ENCODE peak calls at places on chromosomes 12 and 14, in four cellular contexts. One of them, this sample, is unnamed.

GRCh38 chr12:30533518-30533917 is 162.2 kb downstream of the IPO8 start:
- DNase-seq in activated CD4-positive, alpha-beta T cell treated with anti-CD3 and anti-CD28 coated beads for 24 hours: no peak
- DNase-seq in Jurkat, Clone E6-1: no peak
- DNase-seq in astrocyte of the spinal cord: no peak
- DNase-seq in this sample: no peak

GRCh38 chr12:126891789-126892188 is 1375.2 kb upstream of the TMEM132C start:
- DNase-seq in Jurkat, Clone E6-1: no peak
- DNase-seq in astrocyte of the spinal cord: no peak
- DNase-seq in activated CD4-positive, alpha-beta T cell treated with anti-CD3 and anti-CD28 coated beads for 24 hours: no peak
- DNase-seq in this sample: no peak

GRCh38 chr12:115474525-115475353 is 790.8 kb upstream of the TBX3 start:
- DNase-seq in activated CD4-positive, alpha-beta T cell treated with anti-CD3 and anti-CD28 coated beads for 24 hours: no peak
- DNase-seq in astrocyte of the spinal cord: no peak
- DNase-seq in Jurkat, Clone E6-1: no peak
- DNase-seq in this sample: no peak

GRCh38 chr12:84362552-84362897 is 550.1 kb downstream of the SLC6A15 start:
- DNase-seq in astrocyte of the spinal cord: no peak
- DNase-seq in activated CD4-positive, alpha-beta T cell treated with anti-CD3 and anti-CD28 coated beads for 24 hours: no peak
- DNase-seq in Jurkat, Clone E6-1: no peak
- DNase-seq in this sample: no peak

GRCh38 chr12:124695861-124696260 is 128.4 kb upstream of the NCOR2 start:
- DNase-seq in astrocyte of the spinal cord: no peak
- DNase-seq in Jurkat, Clone E6-1: no peak
- DNase-seq in activated CD4-positive, alpha-beta T cell treated with anti-CD3 and anti-CD28 coated beads for 24 hours: no peak
- DNase-seq in this sample: no peak

GRCh38 chr14:95291859-95292542 is 27.7 kb downstream of the CLMN start:
- DNase-seq in activated CD4-positive, alpha-beta T cell treated with anti-CD3 and anti-CD28 coated beads for 24 hours: no peak
- DNase-seq in astrocyte of the spinal cord: peak; percentile 73
- DNase-seq in Jurkat, Clone E6-1: no peak
- DNase-seq in this sample: peak; percentile 88

GRCh38 chr12:82910246-82910893 is 223.7 kb downstream of the TMTC2 start:
- DNase-seq in Jurkat, Clone E6-1: no peak
- DNase-seq in activated CD4-positive, alpha-beta T cell treated with anti-CD3 and anti-CD28 coated beads for 24 hours: no peak
- DNase-seq in astrocyte of the spinal cord: no peak
- DNase-seq in this sample: no peak

GRCh38 chr14:29222671-29223268 is 456.2 kb downstream of the FOXG1 start:
- DNase-seq in Jurkat, Clone E6-1: peak; percentile 19
- DNase-seq in astrocyte of the spinal cord: peak; percentile 73
- DNase-seq in activated CD4-positive, alpha-beta T cell treated with anti-CD3 and anti-CD28 coated beads for 24 hours: no peak
- DNase-seq in this sample: no peak

GRCh38 chr14:35147186-35147585 is 24.8 kb downstream of the PRORP start:
- DNase-seq in activated CD4-positive, alpha-beta T cell treated with anti-CD3 and anti-CD28 coated beads for 24 hours: no peak
- DNase-seq in Jurkat, Clone E6-1: no peak
- DNase-seq in astrocyte of the spinal cord: no peak
- DNase-seq in this sample: no peak

GRCh38 chr12:72089678-72090077 is 151.0 kb downstream of the TPH2 start:
- DNase-seq in activated CD4-positive, alpha-beta T cell treated with anti-CD3 and anti-CD28 coated beads for 24 hours: no peak
- DNase-seq in astrocyte of the spinal cord: no peak
- DNase-seq in Jurkat, Clone E6-1: no peak
- DNase-seq in this sample: no peak

GRCh38 chr14:36423430-36423829 is 96.6 kb downstream of the NKX2-1 start:
- DNase-seq in astrocyte of the spinal cord: no peak
- DNase-seq in activated CD4-positive, alpha-beta T cell treated with anti-CD3 and anti-CD28 coated beads for 24 hours: no peak
- DNase-seq in Jurkat, Clone E6-1: no peak
- DNase-seq in this sample: no peak

GRCh38 chr12:13084898-13085640 is 18.4 kb downstream of the GSG1 start:
- DNase-seq in astrocyte of the spinal cord: no peak
- DNase-seq in activated CD4-positive, alpha-beta T cell treated with anti-CD3 and anti-CD28 coated beads for 24 hours: no peak
- DNase-seq in Jurkat, Clone E6-1: no peak
- DNase-seq in this sample: no peak

GRCh38 chr12:7217475-7218069 is 28.1 kb downstream of the PEX5 start:
- DNase-seq in astrocyte of the spinal cord: no peak
- DNase-seq in Jurkat, Clone E6-1: no peak
- DNase-seq in activated CD4-positive, alpha-beta T cell treated with anti-CD3 and anti-CD28 coated beads for 24 hours: no peak
- DNase-seq in this sample: no peak

GRCh38 chr12:2679816-2680675 is 114.7 kb upstream of the FKBP4 start:
- DNase-seq in Jurkat, Clone E6-1: no peak
- DNase-seq in astrocyte of the spinal cord: no peak
- DNase-seq in activated CD4-positive, alpha-beta T cell treated with anti-CD3 and anti-CD28 coated beads for 24 hours: no peak
- DNase-seq in this sample: no peak

GRCh38 chr12:26187429-26187828 is 7.9 kb upstream of the SSPN start:
- DNase-seq in astrocyte of the spinal cord: no peak
- DNase-seq in Jurkat, Clone E6-1: no peak
- DNase-seq in activated CD4-positive, alpha-beta T cell treated with anti-CD3 and anti-CD28 coated beads for 24 hours: no peak
- DNase-seq in this sample: no peak

GRCh38 chr12:67019070-67019469 is 250.1 kb upstream of the CAND1 start:
- DNase-seq in activated CD4-positive, alpha-beta T cell treated with anti-CD3 and anti-CD28 coated beads for 24 hours: no peak
- DNase-seq in Jurkat, Clone E6-1: no peak
- DNase-seq in astrocyte of the spinal cord: peak; percentile 23
- DNase-seq in this sample: no peak

GRCh38 chr14:68679746-68680467 is 113.0 kb downstream of the ZFP36L1 start:
- DNase-seq in astrocyte of the spinal cord: no peak
- DNase-seq in Jurkat, Clone E6-1: no peak
- DNase-seq in activated CD4-positive, alpha-beta T cell treated with anti-CD3 and anti-CD28 coated beads for 24 hours: no peak
- DNase-seq in this sample: no peak

GRCh38 chr14:72759670-72760069 is 134.2 kb downstream of the DPF3 start:
- DNase-seq in Jurkat, Clone E6-1: no peak
- DNase-seq in activated CD4-positive, alpha-beta T cell treated with anti-CD3 and anti-CD28 coated beads for 24 hours: no peak
- DNase-seq in astrocyte of the spinal cord: no peak
- DNase-seq in this sample: no peak

GRCh38 chr14:100131181-100131580 is 28.3 kb downstream of the DEGS2 start:
- DNase-seq in astrocyte of the spinal cord: no peak
- DNase-seq in Jurkat, Clone E6-1: no peak
- DNase-seq in activated CD4-positive, alpha-beta T cell treated with anti-CD3 and anti-CD28 coated beads for 24 hours: no peak
- DNase-seq in this sample: no peak

GRCh38 chr14:84080961-84081360 is 1449.0 kb upstream of the FLRT2 start:
- DNase-seq in activated CD4-positive, alpha-beta T cell treated with anti-CD3 and anti-CD28 coated beads for 24 hours: no peak
- DNase-seq in astrocyte of the spinal cord: no peak
- DNase-seq in Jurkat, Clone E6-1: no peak
- DNase-seq in this sample: no peak

GRCh38 chr14:74038015-74038859 is 19.1 kb downstream of the BBOF1 start:
- DNase-seq in Jurkat, Clone E6-1: peak; percentile 66
- DNase-seq in activated CD4-positive, alpha-beta T cell treated with anti-CD3 and anti-CD28 coated beads for 24 hours: peak; percentile 12
- DNase-seq in astrocyte of the spinal cord: peak; percentile 76
- DNase-seq in this sample: no peak

GRCh38 chr14:100782516-100783320 is 43.2 kb upstream of the MEG3 start:
- DNase-seq in activated CD4-positive, alpha-beta T cell treated with anti-CD3 and anti-CD28 coated beads for 24 hours: no peak
- DNase-seq in astrocyte of the spinal cord: no peak
- DNase-seq in Jurkat, Clone E6-1: no peak
- DNase-seq in this sample: no peak

GRCh38 chr14:53055003-53055402 is 98.1 kb downstream of the DDHD1 start:
- DNase-seq in Jurkat, Clone E6-1: peak; percentile 48
- DNase-seq in astrocyte of the spinal cord: peak; percentile 75
- DNase-seq in activated CD4-positive, alpha-beta T cell treated with anti-CD3 and anti-CD28 coated beads for 24 hours: no peak
- DNase-seq in this sample: no peak

GRCh38 chr12:79522657-79523386 is 167.9 kb downstream of the PAWR start:
- DNase-seq in activated CD4-positive, alpha-beta T cell treated with anti-CD3 and anti-CD28 coated beads for 24 hours: no peak
- DNase-seq in astrocyte of the spinal cord: no peak
- DNase-seq in Jurkat, Clone E6-1: no peak
- DNase-seq in this sample: no peak

GRCh38 chr12:18275974-18276373 is 14.7 kb downstream of the PIK3C2G start:
- DNase-seq in astrocyte of the spinal cord: peak; percentile 37
- DNase-seq in activated CD4-positive, alpha-beta T cell treated with anti-CD3 and anti-CD28 coated beads for 24 hours: no peak
- DNase-seq in Jurkat, Clone E6-1: no peak
- DNase-seq in this sample: no peak

GRCh38 chr12:2864198-2864597 is 7.4 kb upstream of the TEX52 start:
- DNase-seq in activated CD4-positive, alpha-beta T cell treated with anti-CD3 and anti-CD28 coated beads for 24 hours: no peak
- DNase-seq in astrocyte of the spinal cord: no peak
- DNase-seq in Jurkat, Clone E6-1: no peak
- DNase-seq in this sample: no peak

GRCh38 chr14:36988568-36988967 is 183.8 kb downstream of the SLC25A21 start:
- DNase-seq in activated CD4-positive, alpha-beta T cell treated with anti-CD3 and anti-CD28 coated beads for 24 hours: no peak
- DNase-seq in astrocyte of the spinal cord: no peak
- DNase-seq in Jurkat, Clone E6-1: no peak
- DNase-seq in this sample: no peak

GRCh38 chr14:22155582-22155981 is 433.4 kb downstream of the DAD1 start:
- DNase-seq in Jurkat, Clone E6-1: no peak
- DNase-seq in activated CD4-positive, alpha-beta T cell treated with anti-CD3 and anti-CD28 coated beads for 24 hours: no peak
- DNase-seq in astrocyte of the spinal cord: no peak
- DNase-seq in this sample: no peak

GRCh38 chr12:3200779-3201738 is 123.9 kb downstream of the TSPAN9 start:
- DNase-seq in activated CD4-positive, alpha-beta T cell treated with anti-CD3 and anti-CD28 coated beads for 24 hours: no peak
- DNase-seq in astrocyte of the spinal cord: no peak
- DNase-seq in Jurkat, Clone E6-1: no peak
- DNase-seq in this sample: no peak

GRCh38 chr12:113601656-113602263 is 130.1 kb upstream of the LHX5 start:
- DNase-seq in activated CD4-positive, alpha-beta T cell treated with anti-CD3 and anti-CD28 coated beads for 24 hours: no peak
- DNase-seq in Jurkat, Clone E6-1: no peak
- DNase-seq in astrocyte of the spinal cord: no peak
- DNase-seq in this sample: no peak

This sample was measured in heart right ventricle.